ENCODE peak calls at places on chromosomes 16 and 17, in four cellular contexts. E, C, N and K are unnamed samples.

GRCh38 chr16:82681592-82681991 is 54.8 kb downstream of the CDH13 start:
- DNase-seq in C (no peak), N (no peak), E (no peak), K (no peak)

GRCh38 chr16:3266873-3267537 is 10.6 kb upstream of the MEFV start:
- DNase-seq in E (no peak), C (peak), N (peak), K (no peak)

GRCh38 chr17:39679521-39680192 is 8.2 kb downstream of the PGAP3 start:
- DNase-seq in N (no peak), E (no peak), C (peak), K (no peak)

GRCh38 chr16:89905511-89906140 is 13.0 kb upstream of the MC1R start:
- DNase-seq in E (no peak), N (no peak), C (no peak), K (no peak)

GRCh38 chr17:42629420-42630009 is 20.0 kb downstream of the TUBG1 start:
- DNase-seq in N (no peak), E (no peak), C (no peak), K (no peak)

GRCh38 chr16:75942351-75942750 is 216.1 kb upstream of the CPHXL start:
- DNase-seq in C (no peak), E (no peak), N (no peak), K (no peak)

GRCh38 chr16:31421587-31421986 is 6.6 kb downstream of the COX6A2 start:
- DNase-seq in E (no peak), C (no peak), N (no peak), K (peak)

GRCh38 chr16:54118846-54119245 is 167.7 kb downstream of the IRX3 start:
- DNase-seq in N (no peak), C (no peak), E (no peak), K (no peak)

GRCh38 chr16:15810411-15810810 is 46.4 kb downstream of the MYH11 start:
- DNase-seq in E (no peak), N (no peak), C (no peak), K (no peak)

GRCh38 chr16:88382491-88383400 is at the start of gene ZNF469:
- DNase-seq in C (no peak), N (no peak), E (no peak), K (no peak)

GRCh38 chr16:11689031-11689840 is 21.0 kb downstream of the SNN start:
- DNase-seq in N (no peak), E (no peak), C (no peak), K (no peak)

GRCh38 chr17:77462101-77462500 is 321.3 kb downstream of the SEC14L1 start:
- DNase-seq in N (no peak), E (no peak), C (peak), K (no peak)